ENCODE peak calls at places on chromosomes 13 and 19, in eight cellular contexts. H is neural crest cell, O is lung, E is BE2C, B is IMR-90, F is stomach, L is AG09309, M is fibroblast of lung. P is an unnamed sample.
A peak's percentile ranks its signal among the peaks of the same experiment; 100 is the strongest.

GRCh38 chr19:52946322-52947310 is 16.1 kb downstream of the ZNF816 start:
- DNase-seq in O (peak; percentile 36), M (no peak), H (peak; percentile 22), L (no peak), E (peak; percentile 24), B (peak; percentile 5), F (peak; percentile 87), P (no peak)

GRCh38 chr13:83692800-83693199 is 189.5 kb downstream of the SLITRK1 start:
- DNase-seq in E (no peak), O (no peak), F (no peak), M (no peak), L (no peak), H (no peak), B (no peak), P (no peak)

GRCh38 chr13:27678306-27679040 is 56.8 kb downstream of the POLR1D start:
- DNase-seq in F (peak; percentile 60), O (no peak), L (no peak), H (no peak), B (peak; percentile 48), E (peak; percentile 11), M (no peak), P (no peak)

GRCh38 chr13:40377783-40378182 is 288.7 kb downstream of the FOXO1 start:
- DNase-seq in M (peak; percentile 48), F (no peak), H (no peak), O (no peak), B (no peak), E (no peak), L (peak; percentile 23), P (no peak)

GRCh38 chr19:33900817-33901216 is 104.1 kb downstream of the KCTD15 start:
- DNase-seq in M (no peak), O (no peak), E (no peak), H (no peak), L (no peak), B (no peak), F (no peak), P (no peak)

GRCh38 chr13:19959141-19959830 is 759 bp downstream of the ZMYM2 start:
- DNase-seq in F (peak; percentile 51), M (peak; percentile 47), H (peak; percentile 45), L (no peak), O (peak; percentile 64), E (peak; percentile 72), B (peak; percentile 39), P (peak; percentile 63)

GRCh38 chr13:65985632-65986031 is 1244.5 kb downstream of the PCDH9 start:
- DNase-seq in B (no peak), L (no peak), E (peak; percentile 25), M (no peak), F (no peak), O (no peak), H (no peak), P (no peak)

GRCh38 chr13:108981407-108981806 is 352.0 kb downstream of the MYO16 start:
- DNase-seq in M (no peak), B (no peak), H (no peak), O (no peak), E (no peak), F (no peak), L (no peak), P (no peak)

GRCh38 chr13:44116562-44117315 is 237.0 kb downstream of the LACC1 start:
- DNase-seq in L (no peak), M (peak; percentile 28), H (no peak), O (no peak), B (peak; percentile 18), E (no peak), F (no peak), P (no peak)

GRCh38 chr13:90032841-90033493 is 1314.5 kb upstream of the MIR17HG start:
- DNase-seq in O (no peak), M (no peak), F (no peak), L (no peak), H (no peak), E (no peak), B (no peak), P (no peak)

GRCh38 chr19:1766800-1767352 is 13.6 kb downstream of the ONECUT3 start:
- DNase-seq in O (no peak), M (no peak), E (no peak), F (no peak), B (no peak), H (no peak), L (no peak), P (no peak)

GRCh38 chr19:18870531-18871172 is 25.3 kb downstream of the CERS1 start:
- DNase-seq in B (no peak), O (no peak), H (no peak), E (no peak), M (no peak), L (no peak), F (no peak), P (no peak)

GRCh38 chr19:40510526-40511115 is 43.8 kb downstream of the SPTBN4 start:
- DNase-seq in O (no peak), M (no peak), B (peak; percentile 13), E (no peak), H (no peak), F (no peak), L (no peak), P (no peak)

GRCh38 chr13:21309542-21310172 is 133.2 kb downstream of the MRPL57 start:
- DNase-seq in B (no peak), O (no peak), F (no peak), H (no peak), E (no peak), L (no peak), M (no peak), P (no peak)

GRCh38 chr13:76991432-76991795 is 467 bp upstream of the CLN5 start:
- DNase-seq in L (no peak), E (no peak), M (no peak), O (peak; percentile 44), B (no peak), H (no peak), F (peak; percentile 42), P (peak; percentile 52)

GRCh38 chr19:5605362-5605761 is 17.2 kb downstream of the SAFB2 start:
- DNase-seq in O (no peak), B (no peak), E (no peak), L (no peak), F (no peak), H (no peak), M (no peak), P (no peak)

GRCh38 chr19:38720559-38721236 is 23.6 kb downstream of the CAPN12 start:
- DNase-seq in M (no peak), F (no peak), B (no peak), H (no peak), E (no peak), O (no peak), L (no peak), P (no peak)

GRCh38 chr19:38721496-38721895 is 22.8 kb downstream of the CAPN12 start:
- DNase-seq in L (no peak), O (no peak), B (no peak), H (no peak), M (no peak), E (no peak), F (no peak), P (no peak)

GRCh38 chr19:38718747-38719543 is 25.3 kb downstream of the CAPN12 start:
- DNase-seq in O (peak; percentile 50), E (peak; percentile 44), H (no peak), B (no peak), M (peak; percentile 57), F (peak; percentile 71), L (no peak), P (no peak)

GRCh38 chr19:38717855-38718254 is 26.4 kb downstream of the CAPN12 start:
- DNase-seq in O (no peak), B (no peak), H (no peak), M (no peak), F (no peak), E (no peak), L (no peak), P (no peak)

GRCh38 chr19:38719761-38720558 is 24.3 kb downstream of the CAPN12 start:
- DNase-seq in H (no peak), L (no peak), M (no peak), E (no peak), B (no peak), F (no peak), O (no peak), P (no peak)
- TF ChIP-seq CTCF in H (no peak), L (no peak), M (no peak), E (no peak), B (no peak), F (no peak), O (no peak), P (no peak)

DNA sequence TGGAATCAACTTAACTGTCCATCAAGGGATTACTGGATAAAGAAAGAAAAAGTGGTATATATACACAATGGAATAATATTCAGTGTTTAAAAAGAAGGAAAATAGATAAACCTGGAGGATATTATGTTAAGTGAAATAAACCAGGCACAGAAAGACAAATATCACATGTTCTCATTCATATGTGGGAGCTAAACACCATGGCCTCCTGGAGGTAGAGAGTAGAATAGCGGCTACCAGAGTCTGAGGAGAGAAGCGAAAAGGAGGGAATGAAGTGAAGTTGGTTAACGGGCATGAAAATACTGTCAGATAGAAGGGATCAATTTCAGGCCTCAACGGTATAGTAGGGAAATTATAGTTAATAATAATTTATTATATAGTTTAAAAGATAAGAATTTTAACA is 147.5 kb upstream of the OBI1 start:
- DNase-seq in B (no peak), M (no peak), O (no peak), F (no peak), H (no peak), L (no peak), E (no peak), P (no peak)
- TF ChIP-seq CTCF in B (peak; percentile 18), M (no peak), O (no peak), F (no peak), H (peak; percentile 46), L (no peak), E (peak; percentile 51), P (peak; percentile 53)

DNA sequence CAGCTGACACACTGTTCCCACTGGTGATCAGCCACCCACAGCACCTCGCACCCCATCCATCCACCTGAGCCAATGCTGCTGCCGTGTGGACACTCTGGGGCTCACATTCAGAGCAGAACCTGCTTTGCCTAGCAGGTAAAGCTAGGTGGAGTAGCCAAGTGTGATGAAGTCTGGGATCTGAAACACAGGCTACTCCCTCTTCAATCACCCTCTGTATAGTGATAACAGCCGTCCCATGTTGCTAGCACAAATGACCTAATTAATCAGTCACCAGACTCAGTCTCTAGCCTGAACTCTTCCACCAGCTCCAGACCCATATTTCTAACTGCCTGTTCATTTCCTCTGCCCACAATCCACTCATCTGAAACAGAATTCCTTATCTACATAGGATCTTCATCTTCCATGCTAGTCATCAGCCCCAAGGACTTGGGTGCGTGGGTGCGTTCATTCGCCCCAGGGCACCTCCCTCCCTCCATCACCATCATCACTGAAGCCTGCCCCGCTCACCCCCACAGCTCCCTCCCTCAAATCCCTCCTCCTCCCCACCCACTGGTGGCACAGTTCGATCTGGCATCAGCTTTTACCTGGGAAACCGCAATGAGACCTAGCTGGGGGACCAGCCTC is 19.8 kb downstream of the STK24 start:
- DNase-seq in O (no peak), F (peak; percentile 39), M (no peak), E (no peak), H (no peak), L (no peak), B (peak; percentile 32), P (no peak)
- TF ChIP-seq CTCF in O (no peak), F (no peak), M (no peak), E (peak; percentile 32), H (no peak), L (peak; percentile 5), B (no peak), P (no peak)

GRCh38 chr13:38582133-38582532 is 104.7 kb upstream of the FREM2 start:
- DNase-seq in B (peak; percentile 16), H (peak; percentile 34), F (no peak), L (no peak), O (no peak), M (peak; percentile 44), E (peak; percentile 30), P (no peak)
- TF ChIP-seq CTCF in B (peak; percentile 35), H (peak; percentile 76), F (no peak), L (peak; percentile 40), O (no peak), M (peak; percentile 43), E (peak; percentile 68), P (no peak)

P was measured in CD14-positive monocyte.